ENCODE peak calls at places on chromosomes 2 and 18, in five cellular contexts. One of them, this sample, is unnamed.

GRCh38 chr18:40534748-40535147 is 1420.3 kb upstream of the PIK3C3 start:
- DNase-seq in GM23248: peak
- DNase-seq in AG09309: no peak
- DNase-seq in fibroblast of the aortic adventitia: no peak
- DNase-seq in trophoblast cell: no peak
- DNase-seq in this sample: peak

GRCh38 chr2:233448565-233448964 is 94.3 kb downstream of the DGKD start:
- DNase-seq in GM23248: peak
- DNase-seq in AG09309: no peak
- DNase-seq in fibroblast of the aortic adventitia: no peak
- DNase-seq in trophoblast cell: no peak
- DNase-seq in this sample: no peak

GRCh38 chr2:46181306-46181705 is 115.9 kb upstream of the EPAS1 start:
- DNase-seq in GM23248: no peak
- DNase-seq in AG09309: no peak
- DNase-seq in fibroblast of the aortic adventitia: no peak
- DNase-seq in trophoblast cell: no peak
- DNase-seq in this sample: no peak

GRCh38 chr2:121638333-121638732 is 10.9 kb downstream of the CLASP1 start:
- DNase-seq in GM23248: no peak
- DNase-seq in AG09309: no peak
- DNase-seq in fibroblast of the aortic adventitia: peak
- DNase-seq in trophoblast cell: no peak
- DNase-seq in this sample: no peak

GRCh38 chr18:13548106-13548819 is 178.1 kb downstream of the FAM210A start:
- DNase-seq in GM23248: no peak
- DNase-seq in AG09309: no peak
- DNase-seq in fibroblast of the aortic adventitia: no peak
- DNase-seq in trophoblast cell: no peak
- DNase-seq in this sample: no peak

GRCh38 chr2:128642801-128643200 is 324.1 kb upstream of the HS6ST1 start:
- DNase-seq in GM23248: no peak
- DNase-seq in AG09309: no peak
- DNase-seq in fibroblast of the aortic adventitia: no peak
- DNase-seq in trophoblast cell: no peak
- DNase-seq in this sample: no peak

GRCh38 chr2:181290182-181290581 is 167.0 kb upstream of the ITGA4 start:
- DNase-seq in GM23248: no peak
- DNase-seq in AG09309: no peak
- DNase-seq in fibroblast of the aortic adventitia: no peak
- DNase-seq in trophoblast cell: no peak
- DNase-seq in this sample: no peak

GRCh38 chr2:79116997-79117928 is 3.0 kb upstream of the REG1A start:
- DNase-seq in GM23248: no peak
- DNase-seq in AG09309: no peak
- DNase-seq in fibroblast of the aortic adventitia: no peak
- DNase-seq in trophoblast cell: no peak
- DNase-seq in this sample: no peak

GRCh38 chr2:223055140-223055539 is 3.1 kb downstream of the KCNE4 start:
- DNase-seq in GM23248: peak
- DNase-seq in AG09309: no peak
- DNase-seq in fibroblast of the aortic adventitia: peak
- DNase-seq in trophoblast cell: no peak
- DNase-seq in this sample: peak

GRCh38 chr2:26422947-26423629 is 21.4 kb downstream of the DRC1 start:
- DNase-seq in GM23248: no peak
- DNase-seq in AG09309: no peak
- DNase-seq in fibroblast of the aortic adventitia: no peak
- DNase-seq in trophoblast cell: no peak
- DNase-seq in this sample: no peak

GRCh38 chr2:239521518-239521815 is 120.6 kb upstream of the HDAC4 start:
- DNase-seq in GM23248: no peak
- DNase-seq in AG09309: no peak
- DNase-seq in fibroblast of the aortic adventitia: no peak
- DNase-seq in trophoblast cell: no peak
- DNase-seq in this sample: no peak

GRCh38 chr18:3827236-3827635 is 377.3 kb downstream of the TGIF1 start:
- DNase-seq in GM23248: peak
- DNase-seq in AG09309: no peak
- DNase-seq in fibroblast of the aortic adventitia: peak
- DNase-seq in trophoblast cell: no peak
- DNase-seq in this sample: no peak

This sample was measured in fibroblast of lung.